ENCODE peak calls at places on chromosome 22, in four cellular contexts. B is SK-N-SH, M is A549, P is fibroblast of lung. U is an unnamed sample.

GRCh38 chr22:33006220-33006954 is 51.8 kb downstream of the SYN3 start:
- DNase-seq in P (no peak), M (no peak), B (no peak), U (no peak)

GRCh38 chr22:27603823-27604190 is 197.7 kb downstream of the MN1 start:
- DNase-seq in B (peak; percentile 68), M (no peak), P (no peak), U (no peak)

GRCh38 chr22:39622881-39623367 is 52.4 kb downstream of the CACNA1I start:
- DNase-seq in B (peak; percentile 59), P (peak; percentile 22), M (peak; percentile 46), U (peak; percentile 11)

GRCh38 chr22:20418211-20418788 is 19.3 kb downstream of the SCARF2 start:
- DNase-seq in M (peak; percentile 78), B (peak; percentile 88), P (peak; percentile 84), U (peak; percentile 49)

GRCh38 chr22:38215156-38216038 is 13.6 kb downstream of the MAFF start:
- DNase-seq in P (no peak), M (no peak), B (no peak), U (no peak)

GRCh38 chr22:32994921-32995320 is 63.3 kb downstream of the SYN3 start:
- DNase-seq in M (no peak), B (peak; percentile 51), P (no peak), U (no peak)

GRCh38 chr22:35892192-35892591 is 136.4 kb downstream of the RBFOX2 start:
- DNase-seq in M (no peak), B (no peak), P (peak; percentile 70), U (peak; percentile 82)

GRCh38 chr22:46984751-46985506 is 222.5 kb downstream of the TBC1D22A start:
- DNase-seq in P (peak; percentile 62), B (no peak), M (no peak), U (peak; percentile 69)

GRCh38 chr22:30304495-30305244 is 15.4 kb upstream of the CASTOR1 start:
- DNase-seq in B (no peak), M (no peak), P (no peak), U (peak; percentile 88)

GRCh38 chr22:46082633-46083032 is 67.7 kb upstream of the PPARA start:
- DNase-seq in P (no peak), M (no peak), B (no peak), U (peak; percentile 21)

GRCh38 chr22:19886605-19887250 is 32.1 kb upstream of the GNB1L start:
- DNase-seq in B (no peak), P (peak; percentile 59), M (no peak), U (peak; percentile 32)

GRCh38 chr22:44828193-44828592 is 75.8 kb downstream of the ARHGAP8 start:
- DNase-seq in M (peak; percentile 25), B (peak; percentile 87), P (no peak), U (no peak)

DNA sequence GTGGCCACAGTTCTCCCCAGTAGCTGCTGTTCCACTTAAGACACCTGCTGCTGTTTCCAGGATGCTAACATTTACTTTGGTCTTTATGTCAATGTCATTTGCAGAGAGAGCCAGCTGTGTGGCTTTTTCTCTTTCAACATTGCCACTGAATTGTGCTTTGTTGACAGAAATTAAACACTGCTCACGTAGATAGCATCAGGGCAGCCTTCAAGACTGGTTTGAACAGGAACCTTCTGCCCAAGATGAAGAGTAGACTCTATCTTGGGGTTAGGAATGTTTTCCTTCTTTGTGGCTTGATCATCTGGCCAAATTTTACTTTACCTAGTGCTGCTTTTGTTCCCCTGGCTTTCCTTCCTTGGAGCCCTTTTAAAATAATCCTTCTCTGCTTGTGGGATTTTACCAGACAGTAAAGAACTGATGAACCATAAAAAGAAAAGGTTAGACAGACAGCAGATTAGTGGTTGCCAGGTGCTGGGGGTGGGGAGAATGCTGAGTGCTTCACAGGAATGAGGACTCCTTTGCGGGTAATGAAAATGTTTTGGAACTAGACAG is 22.6 kb upstream of the XBP1 start:
- DNase-seq in P (no peak), B (no peak), M (no peak), U (no peak)
- H3K4me3 ChIP-seq in P (no peak overlapping the region), B (no peak overlapping the region), M (no peak overlapping the region), U (no peak overlapping the region)

GRCh38 chr22:50531546-50532352 is 1.9 kb upstream of the TYMP start:
- DNase-seq in M (peak; percentile 75), B (peak; percentile 90), P (peak; percentile 58), U (no peak)
- H3K4me2 ChIP-seq in M (peak overlapping the region; percentile 92), B (peak overlapping the region; percentile 92), P (peak overlapping the region; percentile 71), U (peak overlapping the region; percentile 89)

DNA sequence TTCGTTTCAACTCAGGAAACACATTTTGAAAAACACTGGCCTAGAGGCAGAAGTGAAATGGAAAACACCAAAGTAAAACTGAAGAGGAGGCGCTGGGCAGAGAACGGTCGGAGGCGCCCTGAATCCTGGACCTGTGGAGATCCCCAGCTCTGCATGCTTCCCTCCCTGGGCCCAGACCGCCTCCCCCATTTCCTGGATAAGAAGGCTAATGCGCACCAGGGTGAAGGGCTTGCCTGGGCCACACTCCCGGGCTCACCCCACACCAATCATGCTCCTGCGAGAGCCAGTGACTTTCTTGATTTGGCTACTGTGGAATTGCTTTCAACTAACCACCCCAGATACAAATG is 167.1 kb downstream of the CRYBB2 start:
- DNase-seq in M (no peak), B (no peak), P (no peak), U (no peak)
- H3K4me3 ChIP-seq in M (no peak overlapping the region), B (no peak overlapping the region), P (no peak overlapping the region), U (no peak overlapping the region)

GRCh38 chr22:43823911-43824665 is 12.0 kb upstream of the EFCAB6 start:
- DNase-seq in B (no peak), M (no peak), P (no peak), U (no peak)
- H3K4me2 ChIP-seq in B (no peak overlapping the region), M (peak overlapping the region; percentile 80), P (no peak overlapping the region), U (no peak overlapping the region)

U was measured in mammary epithelial cell.